ENCODE peak calls at places on chromosomes 4 and X, in six cellular contexts. W is psoas muscle; U is substantia nigra; K is ascending aorta; N is adrenal gland; C is CD4-positive, CD25-positive, alpha-beta regulatory T cell. Y is an unnamed sample.

GRCh38 chr4:75302648-75303047 is 211.6 kb downstream of the RCHY1 start:
- DNase-seq in N (no peak), C (no peak), U (no peak), K (no peak), W (no peak), Y (no peak)

GRCh38 chr4:159035570-159035969 is 67.3 kb upstream of the RAPGEF2 start:
- DNase-seq in N (no peak), C (no peak), U (no peak), K (no peak), W (no peak), Y (no peak)

GRCh38 chr4:8844976-8845690 is 26.5 kb downstream of the HMX1 start:
- DNase-seq in K (no peak), W (peak; percentile 32), C (no peak), N (no peak), U (no peak), Y (no peak)

GRCh38 chrX:114798902-114799301 is 215.0 kb downstream of the HTR2C start:
- DNase-seq in N (no peak), U (no peak), K (no peak), C (no peak), W (no peak), Y (no peak)

GRCh38 chrX:36414056-36414455 is 494.5 kb downstream of the CFAP47 start:
- DNase-seq in K (no peak), W (no peak), C (no peak), N (no peak), U (no peak), Y (no peak)

GRCh38 chr4:154073107-154073817 is 284.4 kb upstream of the SFRP2 start:
- DNase-seq in C (no peak), K (no peak), W (no peak), U (no peak), N (no peak), Y (no peak)

GRCh38 chrX:79477691-79478090 is 110.6 kb upstream of the ITM2A start:
- DNase-seq in C (no peak), W (no peak), N (no peak), U (no peak), K (no peak), Y (peak; percentile 9)

GRCh38 chr4:1793940-1794808 is 1.1 kb downstream of the FGFR3 start:
- DNase-seq in C (no peak), N (no peak), U (no peak), W (no peak), K (no peak), Y (peak; percentile 42)

GRCh38 chrX:50827996-50828395 is 14.0 kb upstream of the SHROOM4 start:
- DNase-seq in N (no peak), K (no peak), W (no peak), U (no peak), C (no peak), Y (no peak)

GRCh38 chr4:128721896-128722295 is 87.6 kb upstream of the JADE1 start:
- DNase-seq in U (no peak), C (no peak), W (no peak), K (no peak), N (no peak), Y (no peak)

GRCh38 chrX:10017866-10018265 is 50.7 kb downstream of the CLDN34 start:
- DNase-seq in U (no peak), K (no peak), C (no peak), W (no peak), N (no peak), Y (peak; percentile 72)

GRCh38 chr4:80918004-80918403 is 112.5 kb upstream of the BMP3 start:
- DNase-seq in C (no peak), W (no peak), N (no peak), U (no peak), K (no peak), Y (no peak)

DNA sequence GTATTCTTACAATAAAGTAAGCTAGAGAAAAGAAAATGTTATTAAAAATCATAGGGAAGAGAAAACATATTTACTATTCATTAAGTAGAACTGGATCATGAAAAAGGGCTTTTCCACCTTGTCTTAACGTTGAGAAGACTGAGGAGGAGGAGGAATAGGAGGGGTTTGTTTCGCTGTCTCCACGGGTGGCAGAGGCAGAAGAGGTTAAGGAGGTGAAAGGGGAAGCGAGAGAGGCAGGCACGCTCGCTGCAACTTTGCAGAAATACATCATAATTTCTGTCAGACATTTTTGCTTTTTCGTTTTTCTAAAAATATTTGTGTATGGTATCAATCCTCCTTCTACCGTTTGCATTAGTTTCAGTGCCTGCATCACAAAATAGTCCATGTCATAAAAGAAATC is 2375.1 kb upstream of the AGA start:
- DNase-seq in N (no peak), U (no peak), W (no peak), C (no peak), K (no peak), Y (no peak)
- H3K27ac ChIP-seq in N (no peak overlapping the region), U (no peak overlapping the region), W (no peak overlapping the region), C (no peak overlapping the region), K (no peak overlapping the region), Y (no peak overlapping the region)

DNA sequence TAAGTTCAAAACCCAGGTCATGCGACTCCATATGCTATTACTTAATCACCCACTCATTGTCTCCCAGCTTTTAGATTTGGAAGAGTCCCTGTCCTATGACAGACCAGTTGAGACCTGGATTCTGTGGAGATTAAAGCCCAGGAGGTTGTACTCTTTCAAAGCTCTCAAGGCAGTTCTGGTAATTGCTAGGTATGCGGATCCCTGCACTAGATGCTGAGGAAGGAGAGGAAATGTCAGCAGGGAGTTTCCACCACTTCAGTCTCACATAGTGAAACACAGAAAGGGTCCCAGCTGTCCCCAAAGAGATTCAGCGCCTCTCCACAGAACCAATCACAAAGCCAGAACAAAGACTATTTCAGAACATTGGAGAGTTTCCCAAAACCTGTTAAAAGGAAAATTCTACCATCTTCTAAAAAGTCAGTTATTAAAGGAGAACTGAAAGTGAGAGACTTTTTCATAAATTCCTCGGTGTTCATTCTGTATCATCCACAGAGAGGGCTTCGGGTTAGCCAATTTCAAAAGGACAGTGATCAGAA is 53.4 kb downstream of the IRF2 start:
- DNase-seq in W (no peak), N (no peak), K (no peak), U (no peak), C (no peak), Y (no peak)
- H3K27ac ChIP-seq in W (no peak overlapping the region), N (no peak overlapping the region), K (no peak overlapping the region), U (no peak overlapping the region), C (peak overlapping the region; percentile 65), Y (no peak overlapping the region)

GRCh38 chr4:141039156-141039555 is 94.1 kb downstream of the RNF150 start:
- DNase-seq in C (no peak), N (no peak), K (no peak), U (no peak), W (no peak), Y (no peak)

GRCh38 chr4:141037441-141037840 is 95.8 kb downstream of the RNF150 start:
- DNase-seq in W (no peak), U (no peak), C (no peak), N (no peak), K (no peak), Y (no peak)

GRCh38 chr4:141036786-141037185 is 96.5 kb downstream of the RNF150 start:
- DNase-seq in C (no peak), K (no peak), U (no peak), N (no peak), W (no peak), Y (no peak)

GRCh38 chr4:141038428-141038827 is 94.8 kb downstream of the RNF150 start:
- DNase-seq in W (no peak), C (no peak), K (no peak), U (no peak), N (no peak), Y (no peak)

DNA sequence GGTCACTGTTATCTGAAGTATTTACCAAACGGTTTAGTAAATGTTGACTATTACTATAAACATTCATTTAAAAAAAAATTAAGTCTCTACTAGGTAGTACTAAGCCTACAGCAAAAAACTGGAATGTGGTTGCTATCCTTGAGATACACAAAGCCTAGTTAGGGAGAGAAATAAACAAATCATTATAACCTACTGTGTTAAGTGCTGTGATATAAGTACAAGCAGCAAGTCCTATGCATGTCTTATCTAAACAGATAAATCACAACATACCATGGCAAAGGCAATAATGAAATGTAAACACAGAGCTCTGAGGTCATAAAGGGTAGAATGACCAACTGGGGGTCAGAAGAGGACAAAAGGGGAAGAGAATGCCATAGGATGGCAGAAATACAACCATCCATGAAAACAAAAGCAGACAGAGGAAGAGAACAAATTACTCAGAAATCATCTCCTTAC is 92.2 kb downstream of the RNF150 start:
- DNase-seq in K (no peak), C (no peak), W (no peak), N (no peak), U (no peak), Y (no peak)
- H3K27ac ChIP-seq in K (no peak overlapping the region), C (no peak overlapping the region), W (no peak overlapping the region), N (no peak overlapping the region), U (no peak overlapping the region), Y (no peak overlapping the region)

DNA sequence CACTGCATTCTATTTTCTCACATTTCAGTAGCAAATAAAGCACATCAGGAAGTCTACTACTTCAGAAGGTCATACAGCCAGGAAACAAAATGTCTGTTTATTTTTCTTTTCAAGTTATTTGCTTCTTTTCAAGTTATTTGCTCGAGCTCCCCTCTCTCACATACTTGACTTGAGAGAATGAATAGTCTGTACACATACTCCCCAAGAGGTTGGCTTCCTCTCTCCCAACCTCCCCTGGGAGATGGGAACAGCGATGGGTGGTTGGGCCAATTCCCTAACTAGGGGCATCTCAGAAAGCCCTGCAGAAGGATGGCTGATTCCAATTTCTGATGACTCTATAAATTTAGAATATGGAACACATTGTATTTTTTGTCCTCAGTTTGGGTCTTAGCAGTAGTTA is 64.7 kb upstream of the PTPN13 start:
- DNase-seq in C (no peak), N (no peak), W (no peak), K (no peak), U (no peak), Y (no peak)
- H3K27ac ChIP-seq in C (no peak overlapping the region), N (no peak overlapping the region), W (no peak overlapping the region), K (no peak overlapping the region), U (no peak overlapping the region), Y (no peak overlapping the region)

GRCh38 chrX:85051627-85052026 is 48.0 kb downstream of the APOOL start:
- DNase-seq in N (no peak), U (no peak), K (no peak), C (no peak), W (no peak), Y (no peak)
- H3K27ac ChIP-seq in N (no peak overlapping the region), U (no peak overlapping the region), K (peak overlapping the region; percentile 53), C (no peak overlapping the region), W (no peak overlapping the region), Y (peak overlapping the region; percentile 52)

DNA sequence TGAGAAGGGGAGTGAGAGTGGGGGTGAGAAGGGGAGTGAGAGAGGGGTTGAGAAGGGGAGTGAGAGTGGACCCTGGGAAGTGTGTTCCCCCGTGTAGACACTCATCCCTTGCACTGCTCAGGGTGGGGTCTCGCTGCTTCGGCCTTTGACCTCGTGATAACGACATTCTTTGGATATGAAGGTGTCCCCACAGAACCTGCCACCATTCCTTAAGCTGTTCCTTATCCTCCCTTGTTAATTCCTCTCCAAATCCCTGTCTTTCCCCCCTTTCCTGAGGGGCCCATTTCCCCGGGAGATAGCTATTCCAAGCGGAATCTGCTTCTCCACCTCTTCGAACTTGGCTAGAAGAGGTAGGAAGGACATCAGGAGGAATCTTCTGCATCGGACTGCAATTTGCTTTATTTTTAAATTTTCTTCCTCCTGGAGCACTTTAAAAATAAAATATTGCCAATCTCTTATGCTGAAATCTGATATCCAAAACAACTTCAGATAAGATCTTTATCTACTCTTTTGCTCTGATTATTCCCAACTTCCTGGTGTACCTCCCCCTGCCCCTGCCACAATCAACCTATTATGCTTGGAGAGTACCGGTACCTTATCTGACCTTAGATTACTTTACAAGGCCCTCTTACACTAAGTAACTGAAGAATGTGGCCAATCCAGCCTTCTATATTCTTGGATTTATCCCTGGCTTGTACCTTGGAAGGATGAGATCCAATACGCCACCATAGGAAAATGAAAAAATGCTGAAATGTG is 15.6 kb downstream of the TRIML1 start:
- DNase-seq in N (no peak), K (no peak), C (no peak), W (no peak), U (no peak), Y (peak; percentile 15)
- H3K27ac ChIP-seq in N (no peak overlapping the region), K (no peak overlapping the region), C (no peak overlapping the region), W (no peak overlapping the region), U (no peak overlapping the region), Y (peak overlapping the region; percentile 68)

GRCh38 chr4:53907772-53908171 is 156.6 kb downstream of the CHIC2 start:
- DNase-seq in K (no peak), W (no peak), C (no peak), U (no peak), N (no peak), Y (no peak)
- H3K27ac ChIP-seq in K (peak overlapping the region; percentile 60), W (no peak overlapping the region), C (no peak overlapping the region), U (no peak overlapping the region), N (no peak overlapping the region), Y (no peak overlapping the region)

Y was measured in A549.